ENCODE peak calls at places on chromosomes 6 and 20, in ten cellular contexts. One of them, this sample, is unnamed.

GRCh38 chr20:48797275-48797825 is 30.4 kb downstream of the PREX1 start:
- DNase-seq in heart right ventricle: peak; percentile 31
- DNase-seq in CD4-positive, alpha-beta T cell: no peak
- DNase-seq in CD8-positive, alpha-beta T cell: no peak
- DNase-seq in cardiac fibroblast: no peak
- DNase-seq in neural progenitor cell: peak; percentile 21
- DNase-seq in A549: no peak
- DNase-seq in Calu3: no peak
- DNase-seq in astrocyte of the spinal cord: no peak
- DNase-seq in cardiac muscle cell: no peak
- DNase-seq in this sample: no peak

GRCh38 chr20:4811661-4812181 is 90.0 kb downstream of the PRND start:
- DNase-seq in CD8-positive, alpha-beta T cell: peak; percentile 66
- DNase-seq in heart right ventricle: peak; percentile 67
- DNase-seq in cardiac fibroblast: no peak
- DNase-seq in cardiac muscle cell: no peak
- DNase-seq in neural progenitor cell: no peak
- DNase-seq in A549: no peak
- DNase-seq in CD4-positive, alpha-beta T cell: peak; percentile 48
- DNase-seq in Calu3: no peak
- DNase-seq in astrocyte of the spinal cord: no peak
- DNase-seq in this sample: no peak

GRCh38 chr20:22789661-22790060 is 205.3 kb upstream of the FOXA2 start:
- DNase-seq in cardiac muscle cell: no peak
- DNase-seq in heart right ventricle: no peak
- DNase-seq in A549: no peak
- DNase-seq in astrocyte of the spinal cord: no peak
- DNase-seq in neural progenitor cell: no peak
- DNase-seq in CD4-positive, alpha-beta T cell: no peak
- DNase-seq in Calu3: no peak
- DNase-seq in CD8-positive, alpha-beta T cell: no peak
- DNase-seq in cardiac fibroblast: no peak
- DNase-seq in this sample: no peak

GRCh38 chr6:21109421-21110178 is 484.0 kb upstream of the SOX4 start:
- DNase-seq in Calu3: no peak
- DNase-seq in heart right ventricle: no peak
- DNase-seq in cardiac muscle cell: no peak
- DNase-seq in cardiac fibroblast: peak; percentile 70
- DNase-seq in CD8-positive, alpha-beta T cell: no peak
- DNase-seq in astrocyte of the spinal cord: peak; percentile 79
- DNase-seq in A549: peak; percentile 5
- DNase-seq in CD4-positive, alpha-beta T cell: no peak
- DNase-seq in neural progenitor cell: no peak
- DNase-seq in this sample: peak; percentile 28

GRCh38 chr6:25263602-25264001 is 15.6 kb upstream of the CARMIL1 start:
- DNase-seq in CD8-positive, alpha-beta T cell: no peak
- DNase-seq in cardiac fibroblast: peak; percentile 62
- DNase-seq in Calu3: no peak
- DNase-seq in heart right ventricle: no peak
- DNase-seq in CD4-positive, alpha-beta T cell: no peak
- DNase-seq in A549: no peak
- DNase-seq in neural progenitor cell: no peak
- DNase-seq in astrocyte of the spinal cord: peak; percentile 45
- DNase-seq in cardiac muscle cell: no peak
- DNase-seq in this sample: peak; percentile 30

GRCh38 chr20:41149679-41150131 is 12.4 kb downstream of the PLCG1 start:
- DNase-seq in CD8-positive, alpha-beta T cell: no peak
- DNase-seq in CD4-positive, alpha-beta T cell: no peak
- DNase-seq in Calu3: no peak
- DNase-seq in A549: no peak
- DNase-seq in cardiac muscle cell: no peak
- DNase-seq in heart right ventricle: no peak
- DNase-seq in neural progenitor cell: no peak
- DNase-seq in cardiac fibroblast: peak; percentile 57
- DNase-seq in astrocyte of the spinal cord: peak; percentile 28
- DNase-seq in this sample: peak; percentile 56

GRCh38 chr6:46340246-46340645 is 151.0 kb downstream of the RCAN2 start:
- DNase-seq in CD4-positive, alpha-beta T cell: no peak
- DNase-seq in cardiac fibroblast: no peak
- DNase-seq in A549: no peak
- DNase-seq in CD8-positive, alpha-beta T cell: no peak
- DNase-seq in heart right ventricle: no peak
- DNase-seq in Calu3: no peak
- DNase-seq in cardiac muscle cell: no peak
- DNase-seq in astrocyte of the spinal cord: no peak
- DNase-seq in neural progenitor cell: no peak
- DNase-seq in this sample: no peak

GRCh38 chr6:45350186-45350585 is 22.1 kb downstream of the RUNX2 start:
- DNase-seq in A549: no peak
- DNase-seq in Calu3: no peak
- DNase-seq in astrocyte of the spinal cord: no peak
- DNase-seq in heart right ventricle: no peak
- DNase-seq in CD8-positive, alpha-beta T cell: no peak
- DNase-seq in cardiac fibroblast: no peak
- DNase-seq in CD4-positive, alpha-beta T cell: no peak
- DNase-seq in neural progenitor cell: no peak
- DNase-seq in cardiac muscle cell: no peak
- DNase-seq in this sample: no peak

GRCh38 chr6:156777866-156778614 is 862 bp downstream of the ARID1B start:
- DNase-seq in A549: peak; percentile 21
- DNase-seq in Calu3: peak; percentile 55
- DNase-seq in neural progenitor cell: peak; percentile 70
- DNase-seq in CD8-positive, alpha-beta T cell: peak; percentile 54
- DNase-seq in CD4-positive, alpha-beta T cell: peak; percentile 45
- DNase-seq in cardiac fibroblast: peak; percentile 51
- DNase-seq in heart right ventricle: peak; percentile 61
- DNase-seq in astrocyte of the spinal cord: peak; percentile 54
- DNase-seq in cardiac muscle cell: peak; percentile 71
- DNase-seq in this sample: peak; percentile 54

GRCh38 chr20:49452011-49452482 is 30.4 kb downstream of the KCNB1 start:
- DNase-seq in CD4-positive, alpha-beta T cell: no peak
- DNase-seq in Calu3: no peak
- DNase-seq in cardiac fibroblast: peak; percentile 47
- DNase-seq in astrocyte of the spinal cord: no peak
- DNase-seq in neural progenitor cell: no peak
- DNase-seq in CD8-positive, alpha-beta T cell: no peak
- DNase-seq in cardiac muscle cell: no peak
- DNase-seq in A549: no peak
- DNase-seq in heart right ventricle: peak; percentile 51
- DNase-seq in this sample: peak; percentile 86

GRCh38 chr20:1180949-1181348 is 3.8 kb downstream of the TMEM74B start:
- DNase-seq in CD8-positive, alpha-beta T cell: no peak
- DNase-seq in heart right ventricle: no peak
- DNase-seq in Calu3: no peak
- DNase-seq in A549: no peak
- DNase-seq in astrocyte of the spinal cord: no peak
- DNase-seq in CD4-positive, alpha-beta T cell: no peak
- DNase-seq in cardiac fibroblast: no peak
- DNase-seq in cardiac muscle cell: no peak
- DNase-seq in neural progenitor cell: no peak
- DNase-seq in this sample: no peak

GRCh38 chr6:18207438-18207837 is 52.2 kb downstream of the KDM1B start:
- DNase-seq in cardiac fibroblast: no peak
- DNase-seq in neural progenitor cell: no peak
- DNase-seq in A549: no peak
- DNase-seq in CD8-positive, alpha-beta T cell: no peak
- DNase-seq in CD4-positive, alpha-beta T cell: no peak
- DNase-seq in Calu3: no peak
- DNase-seq in cardiac muscle cell: no peak
- DNase-seq in heart right ventricle: no peak
- DNase-seq in astrocyte of the spinal cord: no peak
- DNase-seq in this sample: no peak

GRCh38 chr6:12233693-12234551 is 56.2 kb upstream of the EDN1 start:
- DNase-seq in CD4-positive, alpha-beta T cell: no peak
- DNase-seq in cardiac muscle cell: peak; percentile 55
- DNase-seq in cardiac fibroblast: peak; percentile 87
- DNase-seq in neural progenitor cell: peak; percentile 32
- DNase-seq in Calu3: peak; percentile 29
- DNase-seq in A549: peak; percentile 27
- DNase-seq in heart right ventricle: no peak
- DNase-seq in CD8-positive, alpha-beta T cell: peak; percentile 7
- DNase-seq in astrocyte of the spinal cord: peak; percentile 88
- DNase-seq in this sample: peak; percentile 81

GRCh38 chr6:169950558-169950957 is 199.1 kb downstream of the ERMARD start:
- DNase-seq in astrocyte of the spinal cord: no peak
- DNase-seq in CD4-positive, alpha-beta T cell: no peak
- DNase-seq in Calu3: peak; percentile 29
- DNase-seq in heart right ventricle: no peak
- DNase-seq in A549: no peak
- DNase-seq in CD8-positive, alpha-beta T cell: no peak
- DNase-seq in cardiac muscle cell: no peak
- DNase-seq in cardiac fibroblast: no peak
- DNase-seq in neural progenitor cell: peak; percentile 44
- DNase-seq in this sample: peak; percentile 45
- TF ChIP-seq CTCF in astrocyte of the spinal cord: no peak
- TF ChIP-seq CTCF in CD4-positive, alpha-beta T cell: peak; percentile 52
- TF ChIP-seq CTCF in Calu3: no peak
- TF ChIP-seq CTCF in heart right ventricle: peak; percentile 41
- TF ChIP-seq CTCF in A549: no peak
- TF ChIP-seq CTCF in CD8-positive, alpha-beta T cell: peak; percentile 53
- TF ChIP-seq CTCF in cardiac muscle cell: peak; percentile 16
- TF ChIP-seq CTCF in cardiac fibroblast: no peak
- TF ChIP-seq CTCF in neural progenitor cell: peak; percentile 50
- TF ChIP-seq CTCF in this sample: no peak

GRCh38 chr20:64225166-64225595 is 30.4 kb upstream of the PCMTD2 start:
- DNase-seq in CD4-positive, alpha-beta T cell: no peak
- DNase-seq in CD8-positive, alpha-beta T cell: no peak
- DNase-seq in astrocyte of the spinal cord: no peak
- DNase-seq in heart right ventricle: no peak
- DNase-seq in cardiac muscle cell: no peak
- DNase-seq in neural progenitor cell: no peak
- DNase-seq in Calu3: no peak
- DNase-seq in A549: no peak
- DNase-seq in cardiac fibroblast: no peak
- DNase-seq in this sample: no peak

GRCh38 chr20:64222273-64222672 is 33.3 kb upstream of the PCMTD2 start:
- DNase-seq in A549: no peak
- DNase-seq in Calu3: peak; percentile 45
- DNase-seq in cardiac muscle cell: no peak
- DNase-seq in neural progenitor cell: no peak
- DNase-seq in cardiac fibroblast: peak; percentile 45
- DNase-seq in CD8-positive, alpha-beta T cell: no peak
- DNase-seq in CD4-positive, alpha-beta T cell: no peak
- DNase-seq in astrocyte of the spinal cord: peak; percentile 12
- DNase-seq in heart right ventricle: peak; percentile 39
- DNase-seq in this sample: peak; percentile 13

GRCh38 chr20:64222851-64223525 is 32.6 kb upstream of the PCMTD2 start:
- DNase-seq in CD4-positive, alpha-beta T cell: no peak
- DNase-seq in astrocyte of the spinal cord: no peak
- DNase-seq in heart right ventricle: no peak
- DNase-seq in cardiac fibroblast: no peak
- DNase-seq in CD8-positive, alpha-beta T cell: no peak
- DNase-seq in Calu3: no peak
- DNase-seq in A549: no peak
- DNase-seq in neural progenitor cell: no peak
- DNase-seq in cardiac muscle cell: no peak
- DNase-seq in this sample: no peak

GRCh38 chr20:64224344-64225165 is 31.0 kb upstream of the PCMTD2 start:
- DNase-seq in cardiac fibroblast: peak; percentile 93
- DNase-seq in cardiac muscle cell: no peak
- DNase-seq in heart right ventricle: no peak
- DNase-seq in neural progenitor cell: no peak
- DNase-seq in CD8-positive, alpha-beta T cell: no peak
- DNase-seq in CD4-positive, alpha-beta T cell: no peak
- DNase-seq in A549: no peak
- DNase-seq in Calu3: no peak
- DNase-seq in astrocyte of the spinal cord: peak; percentile 91
- DNase-seq in this sample: no peak

GRCh38 chr20:64223526-64224067 is 32.0 kb upstream of the PCMTD2 start:
- DNase-seq in Calu3: no peak
- DNase-seq in neural progenitor cell: peak; percentile 90
- DNase-seq in CD4-positive, alpha-beta T cell: no peak
- DNase-seq in cardiac muscle cell: peak; percentile 85
- DNase-seq in A549: no peak
- DNase-seq in cardiac fibroblast: peak; percentile 28
- DNase-seq in CD8-positive, alpha-beta T cell: no peak
- DNase-seq in astrocyte of the spinal cord: peak; percentile 24
- DNase-seq in heart right ventricle: peak; percentile 54
- DNase-seq in this sample: no peak
- TF ChIP-seq CTCF in Calu3: no peak
- TF ChIP-seq CTCF in neural progenitor cell: peak; percentile 75
- TF ChIP-seq CTCF in CD4-positive, alpha-beta T cell: no peak
- TF ChIP-seq CTCF in cardiac muscle cell: peak; percentile 40
- TF ChIP-seq CTCF in A549: no peak
- TF ChIP-seq CTCF in cardiac fibroblast: peak; percentile 15
- TF ChIP-seq CTCF in CD8-positive, alpha-beta T cell: no peak
- TF ChIP-seq CTCF in astrocyte of the spinal cord: peak; percentile 56
- TF ChIP-seq CTCF in heart right ventricle: peak; percentile 60
- TF ChIP-seq CTCF in this sample: no peak

DNA sequence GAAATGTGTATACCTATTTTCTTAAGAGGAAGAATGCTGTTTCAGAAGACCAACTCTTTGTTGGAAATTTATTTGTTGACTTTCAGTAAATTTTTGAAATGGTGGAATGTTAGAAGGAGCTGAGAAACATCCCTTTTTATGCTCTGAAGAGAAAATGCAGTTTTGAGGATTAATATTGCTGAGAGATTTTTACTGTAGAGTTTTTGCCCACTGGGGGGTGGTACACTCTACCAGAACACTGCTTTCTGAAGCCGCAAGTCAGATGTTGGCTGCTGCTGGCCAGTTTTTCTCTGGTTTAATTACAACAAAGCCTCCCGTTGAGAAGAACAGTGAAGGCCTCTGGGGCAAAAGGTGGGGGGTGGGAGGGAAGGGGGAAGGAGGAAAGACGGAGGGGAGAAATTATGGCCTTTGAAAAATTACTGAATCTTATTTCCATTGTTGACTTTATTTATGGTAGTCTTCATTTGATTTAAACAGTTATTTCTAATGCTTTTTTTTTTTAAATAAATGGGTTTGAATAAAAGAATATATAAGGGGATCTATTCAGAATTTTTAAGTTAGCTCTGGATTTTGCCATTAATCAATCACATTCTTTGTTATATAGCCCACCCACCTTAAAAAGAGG is 3.0 kb downstream of the FLRT3 start:
- DNase-seq in cardiac fibroblast: peak; percentile 24
- DNase-seq in CD4-positive, alpha-beta T cell: no peak
- DNase-seq in Calu3: peak; percentile 45
- DNase-seq in CD8-positive, alpha-beta T cell: no peak
- DNase-seq in A549: peak; percentile 37
- DNase-seq in cardiac muscle cell: peak; percentile 75
- DNase-seq in heart right ventricle: no peak
- DNase-seq in neural progenitor cell: peak; percentile 87
- DNase-seq in astrocyte of the spinal cord: peak; percentile 67
- DNase-seq in this sample: peak; percentile 78
- TF ChIP-seq CTCF in cardiac fibroblast: no peak
- TF ChIP-seq CTCF in CD4-positive, alpha-beta T cell: no peak
- TF ChIP-seq CTCF in Calu3: peak; percentile 15
- TF ChIP-seq CTCF in CD8-positive, alpha-beta T cell: no peak
- TF ChIP-seq CTCF in A549: peak; percentile 74
- TF ChIP-seq CTCF in cardiac muscle cell: peak; percentile 23
- TF ChIP-seq CTCF in heart right ventricle: peak; percentile 20
- TF ChIP-seq CTCF in neural progenitor cell: peak; percentile 69
- TF ChIP-seq CTCF in astrocyte of the spinal cord: peak; percentile 44
- TF ChIP-seq CTCF in this sample: peak; percentile 61

GRCh38 chr20:24781061-24781980 is 167.7 kb upstream of the CST7 start:
- DNase-seq in A549: peak; percentile 40
- DNase-seq in Calu3: peak; percentile 10
- DNase-seq in heart right ventricle: no peak
- DNase-seq in neural progenitor cell: peak; percentile 54
- DNase-seq in cardiac fibroblast: peak; percentile 45
- DNase-seq in cardiac muscle cell: peak; percentile 33
- DNase-seq in CD8-positive, alpha-beta T cell: no peak
- DNase-seq in astrocyte of the spinal cord: peak; percentile 55
- DNase-seq in CD4-positive, alpha-beta T cell: no peak
- DNase-seq in this sample: peak; percentile 26
- TF ChIP-seq CTCF in A549: peak; percentile 69
- TF ChIP-seq CTCF in Calu3: no peak
- TF ChIP-seq CTCF in heart right ventricle: peak; percentile 63
- TF ChIP-seq CTCF in neural progenitor cell: peak; percentile 55
- TF ChIP-seq CTCF in cardiac fibroblast: peak; percentile 63
- TF ChIP-seq CTCF in cardiac muscle cell: peak; percentile 61
- TF ChIP-seq CTCF in CD8-positive, alpha-beta T cell: no peak
- TF ChIP-seq CTCF in astrocyte of the spinal cord: peak; percentile 85
- TF ChIP-seq CTCF in CD4-positive, alpha-beta T cell: no peak
- TF ChIP-seq CTCF in this sample: peak; percentile 22

This sample was measured in MCF 10A.